ENCODE peak calls at places on chromosome 7, in five cellular contexts. A, K, R, O and G are unnamed samples.

GRCh38 chr7:145876376-145876775 is 240.2 kb upstream of the CNTNAP2 start:
- DNase-seq in A (no peak), K (no peak), R (no peak), O (no peak), G (no peak)

GRCh38 chr7:31106303-31107105 is 54.4 kb downstream of the ADCYAP1R1 start:
- DNase-seq in A (no peak), K (no peak), R (no peak), O (no peak), G (no peak)

GRCh38 chr7:157412021-157412443 is 75.2 kb downstream of the DNAJB6 start:
- DNase-seq in A (no peak), K (peak), R (no peak), O (peak), G (peak)

GRCh38 chr7:17444673-17445072 is 146.2 kb downstream of the AHR start:
- DNase-seq in A (no peak), K (peak), R (no peak), O (peak), G (no peak)

GRCh38 chr7:108454674-108455523 is 1.3 kb downstream of the NRCAM start:
- DNase-seq in A (no peak), K (no peak), R (no peak), O (peak), G (no peak)

GRCh38 chr7:141696386-141696785 is 5.6 kb downstream of the DENND11 start:
- DNase-seq in A (no peak), K (no peak), R (no peak), O (no peak), G (no peak)

GRCh38 chr7:44665531-44666213 is 59.2 kb downstream of the OGDH start:
- DNase-seq in A (no peak), K (no peak), R (no peak), O (peak), G (peak)

GRCh38 chr7:4824120-4824775 is 37.6 kb downstream of the PAPOLB start:
- DNase-seq in A (no peak), K (no peak), R (no peak), O (no peak), G (no peak)

GRCh38 chr7:46752881-46753366 is 829.0 kb downstream of the TNS3 start:
- DNase-seq in A (no peak), K (peak), R (no peak), O (peak), G (peak)

GRCh38 chr7:97022451-97023306 is 2.0 kb downstream of the DLX5 start:
- DNase-seq in A (no peak), K (no peak), R (no peak), O (no peak), G (no peak)

GRCh38 chr7:2476776-2477446 is 713 bp upstream of the GRIFIN start:
- DNase-seq in A (no peak), K (no peak), R (no peak), O (no peak), G (no peak)

GRCh38 chr7:2544541-2545188 is 10.7 kb downstream of the BRAT1 start:
- DNase-seq in A (peak), K (no peak), R (no peak), O (no peak), G (no peak)

DNA sequence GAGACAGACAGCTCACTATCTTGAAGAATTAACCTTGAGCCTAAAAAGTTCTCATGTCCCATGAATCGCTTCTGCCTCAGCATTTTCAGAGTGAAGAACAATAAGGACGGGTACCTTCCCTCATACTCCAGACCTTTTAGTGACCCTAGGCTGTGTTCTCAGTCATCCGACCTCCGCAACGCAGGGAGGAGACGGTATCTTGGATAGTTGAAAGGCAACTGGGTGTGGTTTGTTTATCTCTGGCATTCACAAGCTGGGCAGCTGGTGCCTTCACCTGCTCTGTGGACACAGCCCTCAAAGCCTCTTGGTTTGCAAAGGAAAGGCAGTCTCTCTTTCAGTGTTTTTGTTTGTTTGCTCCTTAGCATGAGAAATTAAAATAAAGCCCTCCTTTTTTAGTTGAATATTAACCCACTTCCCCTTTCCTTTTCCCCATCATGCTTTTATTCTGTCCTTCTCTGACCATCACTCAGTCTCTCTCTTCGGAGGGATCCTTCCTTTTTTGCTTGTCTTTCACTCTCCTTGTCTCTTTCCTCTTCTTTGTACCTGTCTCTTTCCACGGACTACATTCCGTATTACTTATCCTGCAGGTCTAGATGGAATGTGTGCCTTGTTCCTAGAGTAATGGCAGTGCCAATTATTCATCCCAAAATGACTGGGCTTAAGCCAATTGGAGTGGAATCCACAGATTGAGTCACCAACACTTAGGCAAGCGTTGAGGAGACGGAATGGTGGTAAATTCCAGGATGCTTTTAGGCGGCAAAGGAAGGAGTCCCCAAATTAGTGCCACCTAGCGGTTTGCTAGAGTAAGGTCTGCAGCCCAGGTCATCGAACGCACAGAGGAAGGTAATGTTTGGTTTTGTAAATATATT is 45.8 kb downstream of the PRR15 start:
- DNase-seq in A (peak), K (peak), R (no peak), O (peak), G (peak)
- TF ChIP-seq CTCF in A (peak), K (peak), R (no peak), O (peak), G (peak)

GRCh38 chr7:74272305-74273038 is 16.7 kb upstream of the CLIP2 start:
- DNase-seq in A (peak), K (peak), R (no peak), O (peak), G (peak)

GRCh38 chr7:74275401-74275881 is 13.8 kb upstream of the CLIP2 start:
- DNase-seq in A (peak), K (no peak), R (no peak), O (peak), G (no peak)

GRCh38 chr7:74267756-74268565 is 13.8 kb upstream of the RFC2 start:
- DNase-seq in A (no peak), K (no peak), R (no peak), O (no peak), G (no peak)

GRCh38 chr7:74269757-74270277 is 15.6 kb upstream of the RFC2 start:
- DNase-seq in A (peak), K (peak), R (no peak), O (peak), G (peak)

GRCh38 chr7:74271742-74272141 is 17.5 kb upstream of the CLIP2 start:
- DNase-seq in A (no peak), K (no peak), R (no peak), O (no peak), G (no peak)
- TF ChIP-seq CTCF in A (no peak), K (no peak), R (no peak), O (no peak), G (no peak)

GRCh38 chr7:150313367-150313809 is 9.8 kb upstream of the LRRC61 start:
- DNase-seq in A (no peak), K (no peak), R (no peak), O (no peak), G (no peak)
- TF ChIP-seq CTCF in A (no peak), K (no peak), R (no peak), O (no peak), G (no peak)

GRCh38 chr7:18873674-18874341 is 243.6 kb downstream of the TWIST1 start:
- DNase-seq in A (no peak), K (peak), R (no peak), O (peak), G (peak)
- TF ChIP-seq CTCF in A (no peak), K (peak), R (no peak), O (peak), G (peak)

GRCh38 chr7:101817031-101817929 is at the start of gene CUX1:
- DNase-seq in A (peak), K (peak), R (peak), O (peak), G (no peak)

GRCh38 chr7:101815826-101816488 is 1.5 kb upstream of the CUX1 start:
- DNase-seq in A (peak), K (peak), R (peak), O (peak), G (peak)

GRCh38 chr7:101814996-101815825 is 2.2 kb upstream of the CUX1 start:
- DNase-seq in A (peak), K (peak), R (peak), O (peak), G (no peak)

GRCh38 chr7:101817930-101818698 is 688 bp downstream of the CUX1 start:
- DNase-seq in A (no peak), K (no peak), R (no peak), O (peak), G (no peak)

GRCh38 chr7:101816499-101817030 is 861 bp upstream of the CUX1 start:
- DNase-seq in A (peak), K (peak), R (peak), O (peak), G (no peak)
- TF ChIP-seq CTCF in A (no peak), K (no peak), R (no peak), O (no peak), G (no peak)

DNA sequence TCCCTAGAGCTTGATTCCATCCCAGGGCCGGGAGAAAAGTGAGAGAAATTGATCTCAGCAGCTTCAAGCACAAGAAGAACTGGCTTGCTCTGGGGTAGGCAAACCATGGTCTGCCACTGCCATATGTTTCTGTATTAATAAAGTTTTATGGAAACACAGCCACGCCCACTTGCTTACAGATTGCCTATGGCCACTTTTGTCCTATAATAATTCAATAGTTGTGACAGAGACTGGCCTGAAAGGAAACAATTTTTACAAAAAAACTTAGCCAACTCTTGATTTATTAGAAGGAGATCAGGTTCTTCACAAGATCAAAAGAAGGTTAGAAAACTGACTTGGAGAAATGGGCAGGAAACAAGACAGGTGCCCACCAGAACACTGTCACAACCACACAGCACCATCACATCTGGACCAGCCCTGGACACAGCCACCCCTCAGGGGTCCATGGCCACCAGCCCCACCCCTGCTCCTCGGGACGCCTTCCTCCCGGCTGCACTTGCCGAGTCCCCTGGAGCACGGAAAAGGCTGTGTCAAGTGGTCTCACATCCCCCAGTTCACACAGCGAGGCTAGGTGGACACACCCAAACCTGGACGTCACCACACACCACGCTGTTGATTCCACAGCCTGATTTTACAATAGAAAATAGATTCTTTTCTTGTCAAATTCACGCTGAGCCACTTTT is 85.4 kb downstream of the PTPRN2 start:
- DNase-seq in A (no peak), K (no peak), R (no peak), O (no peak), G (no peak)
- TF ChIP-seq CTCF in A (no peak), K (no peak), R (no peak), O (no peak), G (no peak)

DNA sequence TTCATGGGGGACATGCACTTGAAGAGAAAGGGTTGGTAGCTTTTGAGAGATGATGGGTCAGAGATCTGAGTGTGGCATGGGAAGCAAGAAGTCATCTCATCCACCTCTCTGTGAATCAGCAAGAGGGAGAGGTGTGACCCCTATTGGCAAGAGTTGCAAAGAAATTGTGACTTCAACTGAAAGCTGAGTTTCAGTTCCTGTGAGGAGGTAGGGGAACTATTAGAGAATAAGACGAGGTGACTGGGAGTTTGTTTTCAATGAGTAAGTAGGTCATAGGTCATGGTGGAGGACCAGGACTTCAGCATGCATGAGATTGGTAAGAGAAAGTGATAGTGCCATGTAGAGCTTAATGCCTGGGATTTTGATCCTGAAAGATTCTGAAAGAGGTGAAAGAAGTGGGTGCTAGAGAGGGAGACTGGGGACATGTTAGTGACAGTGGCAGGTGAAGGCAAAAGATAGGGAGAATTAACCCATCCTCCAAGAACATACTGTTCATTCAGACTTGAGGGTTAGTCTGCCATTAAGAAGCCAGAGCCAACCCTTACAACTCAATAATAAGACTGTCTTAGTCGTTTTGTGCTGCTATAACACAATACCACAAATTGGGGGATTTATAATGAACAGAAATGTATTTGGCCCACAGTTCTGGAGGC is 75.5 kb upstream of the CAPZA2 start:
- DNase-seq in A (no peak), K (peak), R (no peak), O (peak), G (peak)
- TF ChIP-seq CTCF in A (peak), K (peak), R (no peak), O (peak), G (peak)